ENCODE peak calls at places on chromosomes 4 and X, in four cellular contexts. B is GM12878, R is K562, I is HepG2. Y is an unnamed sample.

GRCh38 chr4:86957214-86957613 is 22.4 kb downstream of the AFF1 start:
- DNase-seq in B (peak), R (no peak), I (no peak), Y (no peak)

GRCh38 chrX:77628294-77629025 is 157.6 kb downstream of the ATRX start:
- DNase-seq in B (no peak), R (no peak), I (no peak), Y (no peak)

GRCh38 chr4:118969359-118969758 is 80.7 kb downstream of the SYNPO2 start:
- DNase-seq in B (no peak), R (peak), I (peak), Y (no peak)

GRCh38 chrX:64977830-64978229 is 1.6 kb upstream of the ZC4H2 start:
- DNase-seq in B (no peak), R (no peak), I (peak), Y (no peak)

GRCh38 chrX:57286507-57287251 is at the start of gene FAAH2:
- DNase-seq in B (peak), R (peak), I (peak), Y (no peak)

GRCh38 chr4:29852537-29852936 is 867.6 kb upstream of the PCDH7 start:
- DNase-seq in B (no peak), R (no peak), I (no peak), Y (no peak)

GRCh38 chr4:185305979-185306442 is 89.7 kb downstream of the LRP2BP start:
- DNase-seq in B (no peak), R (no peak), I (no peak), Y (no peak)

GRCh38 chr4:30416547-30416946 is 303.6 kb upstream of the PCDH7 start:
- DNase-seq in B (no peak), R (no peak), I (no peak), Y (no peak)

GRCh38 chrX:38166478-38167083 is 54.1 kb downstream of the SRPX start:
- DNase-seq in B (no peak), R (peak), I (peak), Y (no peak)

GRCh38 chrX:108537005-108537404 is 97.4 kb downstream of the COL4A5 start:
- DNase-seq in B (no peak), R (peak), I (peak), Y (no peak)

GRCh38 chrX:123219916-123220315 is 35.8 kb downstream of the GRIA3 start:
- DNase-seq in B (no peak), R (no peak), I (peak), Y (no peak)

GRCh38 chr4:566508-567295 is 9.4 kb downstream of the TMEM271 start:
- DNase-seq in B (no peak), R (peak), I (no peak), Y (no peak)

GRCh38 chr4:39698424-39699009 is 581 bp downstream of the UBE2K start:
- DNase-seq in B (no peak), R (peak), I (peak), Y (peak)

GRCh38 chr4:169278669-169279068 is 7.9 kb upstream of the SH3RF1 start:
- DNase-seq in B (no peak), R (no peak), I (no peak), Y (no peak)

GRCh38 chr4:90078440-90078839 is 48.8 kb upstream of the CCSER1 start:
- DNase-seq in B (no peak), R (no peak), I (no peak), Y (no peak)

GRCh38 chrX:11105080-11105479 is 6.1 kb upstream of the HCCS start:
- DNase-seq in B (no peak), R (peak), I (no peak), Y (no peak)

GRCh38 chrX:46903458-46904242 is 8.6 kb upstream of the JADE3 start:
- DNase-seq in B (peak), R (peak), I (peak), Y (peak)

GRCh38 chr4:142406917-142407501 is 439.1 kb downstream of the INPP4B start:
- DNase-seq in B (no peak), R (no peak), I (no peak), Y (no peak)

GRCh38 chr4:10810411-10810810 is 125.8 kb upstream of the CLNK start:
- DNase-seq in B (no peak), R (no peak), I (no peak), Y (no peak)

GRCh38 chrX:65035451-65035779 is 59.2 kb upstream of the ZC4H2 start:
- DNase-seq in B (no peak), R (peak), I (no peak), Y (peak)

GRCh38 chr4:29711226-29711625 is 1008.9 kb upstream of the PCDH7 start:
- DNase-seq in B (no peak), R (no peak), I (no peak), Y (no peak)

GRCh38 chrX:132737743-132738142 is 220.7 kb downstream of the HS6ST2 start:
- DNase-seq in B (no peak), R (no peak), I (no peak), Y (no peak)
- TF ChIP-seq RAD21 in B (no peak), R (no peak), I (no peak), Y (no peak)

GRCh38 chrX:20265221-20265725 is 1.4 kb downstream of the RPS6KA3 start:
- DNase-seq in B (no peak), R (peak), I (peak), Y (peak)
- TF ChIP-seq HDAC6 in B (no peak), R (no peak), I (no peak), Y (no peak)

GRCh38 chr4:78092850-78093249 is 35.7 kb downstream of the FRAS1 start:
- DNase-seq in B (no peak), R (no peak), I (no peak), Y (peak)
- TF ChIP-seq RAD21 in B (no peak), R (no peak), I (no peak), Y (no peak)

GRCh38 chr4:7361256-7361655 is 73.5 kb downstream of the PSAPL1 start:
- DNase-seq in B (no peak), R (no peak), I (no peak), Y (no peak)
- TF ChIP-seq HDAC6 in B (no peak), R (no peak), I (no peak), Y (no peak)

GRCh38 chr4:2350982-2351381 is 67.5 kb downstream of the ZFYVE28 start:
- DNase-seq in B (no peak), R (no peak), I (no peak), Y (peak)

GRCh38 chr4:2352729-2353221 is 65.7 kb downstream of the ZFYVE28 start:
- DNase-seq in B (no peak), R (no peak), I (no peak), Y (peak)

GRCh38 chr4:2354127-2354526 is 64.3 kb downstream of the ZFYVE28 start:
- DNase-seq in B (no peak), R (peak), I (no peak), Y (no peak)

GRCh38 chr4:2353222-2354107 is 65.0 kb downstream of the ZFYVE28 start:
- DNase-seq in B (no peak), R (no peak), I (no peak), Y (no peak)

GRCh38 chr4:2352171-2352570 is 66.3 kb downstream of the ZFYVE28 start:
- DNase-seq in B (no peak), R (no peak), I (no peak), Y (peak)
- TF ChIP-seq RAD21 in B (no peak), R (no peak), I (no peak), Y (no peak)

GRCh38 chr4:25703731-25704388 is 48.2 kb downstream of the SLC34A2 start:
- DNase-seq in B (no peak), R (no peak), I (no peak), Y (no peak)

GRCh38 chr4:25697516-25697915 is 41.9 kb downstream of the SLC34A2 start:
- DNase-seq in B (no peak), R (no peak), I (no peak), Y (no peak)

GRCh38 chr4:25704516-25704915 is 48.9 kb downstream of the SLC34A2 start:
- DNase-seq in B (no peak), R (no peak), I (no peak), Y (no peak)

GRCh38 chr4:25702848-25703247 is 47.2 kb downstream of the SLC34A2 start:
- DNase-seq in B (no peak), R (no peak), I (no peak), Y (no peak)
- TF ChIP-seq HDAC6 in B (no peak), R (no peak), I (no peak), Y (no peak)

GRCh38 chr4:149841686-149842085 is 26.0 kb upstream of the IQCM start:
- DNase-seq in B (no peak), R (no peak), I (no peak), Y (no peak)

DNA sequence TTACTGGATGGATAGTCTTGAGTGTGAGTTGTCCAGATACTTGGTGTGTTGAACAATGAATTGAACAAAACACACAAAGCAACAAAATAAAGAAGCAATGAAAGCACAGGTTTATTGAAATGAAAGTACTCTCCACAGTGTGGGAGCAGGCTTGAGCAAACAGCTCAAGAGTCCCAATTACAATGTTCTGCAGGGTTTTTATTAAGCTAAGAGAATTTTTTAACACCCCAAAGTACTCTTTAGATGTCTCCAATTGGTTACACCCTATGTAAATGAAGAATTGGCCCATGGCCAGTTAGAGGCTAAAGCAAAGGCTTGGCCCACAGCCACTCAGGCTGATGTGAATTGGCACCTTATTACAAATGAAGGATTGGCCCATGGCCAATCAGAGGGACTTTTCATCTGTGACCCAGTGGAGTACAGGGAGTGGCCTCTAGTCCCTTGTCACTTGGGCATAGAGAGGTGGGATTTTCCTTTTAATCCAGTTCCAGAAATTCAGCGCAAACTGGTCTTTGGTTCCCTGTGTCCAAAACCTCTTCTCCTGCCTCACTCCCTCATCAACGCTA is 30.1 kb upstream of the IQCM start:
- DNase-seq in B (no peak), R (no peak), I (no peak), Y (no peak)
- TF ChIP-seq RAD21 in B (no peak), R (no peak), I (no peak), Y (no peak)

Y was measured in H1.